ENCODE peak calls at places on chromosomes 7 and 10, in five cellular contexts. Y is choroid plexus epithelial cell, K is neural progenitor cell, X is tibial nerve, J is PC-9. O is an unnamed sample.

GRCh38 chr7:134777908-134778580 is 1.4 kb upstream of the CALD1 start:
- DNase-seq in Y (peak), J (no peak), X (no peak), K (no peak), O (peak)

GRCh38 chr10:28359334-28359733 is 56.5 kb upstream of the MPP7 start:
- DNase-seq in X (no peak), J (no peak), Y (no peak), K (no peak), O (peak)

GRCh38 chr10:77164616-77165311 is 472.8 kb downstream of the KCNMA1 start:
- DNase-seq in K (no peak), X (no peak), Y (no peak), J (no peak), O (peak)

GRCh38 chr10:13206546-13207443 is 27.4 kb downstream of the UCMA start:
- DNase-seq in J (no peak), Y (peak), K (peak), X (no peak), O (peak)

GRCh38 chr10:70664702-70665195 is 7.6 kb upstream of the ADAMTS14 start:
- DNase-seq in K (peak), J (peak), Y (peak), X (no peak), O (peak)

GRCh38 chr10:17516376-17516775 is 62.0 kb upstream of the ST8SIA6 start:
- DNase-seq in J (no peak), K (no peak), X (no peak), Y (peak), O (no peak)

GRCh38 chr10:48547981-48548380 is 56.9 kb downstream of the ARHGAP22 start:
- DNase-seq in Y (no peak), X (no peak), K (no peak), J (no peak), O (no peak)

GRCh38 chr10:77306666-77307065 is 330.9 kb downstream of the KCNMA1 start:
- DNase-seq in Y (no peak), J (no peak), X (no peak), K (no peak), O (no peak)

GRCh38 chr10:112955736-112956421 is 5.8 kb downstream of the TCF7L2 start:
- DNase-seq in X (no peak), J (no peak), K (no peak), Y (peak), O (peak)

GRCh38 chr10:44965104-44965503 is 5.5 kb downstream of the RASSF4 start:
- DNase-seq in K (no peak), J (no peak), X (no peak), Y (no peak), O (no peak)

GRCh38 chr10:66639351-66639750 is 286.5 kb upstream of the LRRTM3 start:
- DNase-seq in J (no peak), K (no peak), X (no peak), Y (peak), O (no peak)

GRCh38 chr10:50740351-50740688 is 584 bp downstream of the ASAH2B start:
- DNase-seq in Y (peak), X (no peak), K (peak), J (no peak), O (peak)

GRCh38 chr7:34425194-34425593 is 232.8 kb upstream of the NPSR1 start:
- DNase-seq in X (no peak), K (no peak), J (no peak), Y (no peak), O (peak)

GRCh38 chr7:54629771-54630170 is 87.6 kb downstream of the VSTM2A start:
- DNase-seq in J (no peak), Y (no peak), X (no peak), K (no peak), O (no peak)

GRCh38 chr10:26557641-26558014 is 119.5 kb downstream of the APBB1IP start:
- DNase-seq in Y (no peak), X (no peak), K (no peak), J (no peak), O (no peak)

GRCh38 chr7:81684513-81685262 is 85.2 kb downstream of the HGF start:
- DNase-seq in X (peak), Y (peak), K (peak), J (peak), O (peak)

GRCh38 chr7:2821161-2821841 is 22.8 kb downstream of the GNA12 start:
- DNase-seq in Y (peak), J (peak), K (peak), X (no peak), O (peak)

GRCh38 chr7:105678811-105679495 is 97.7 kb upstream of the EFCAB10 start:
- DNase-seq in X (peak), K (no peak), Y (peak), J (no peak), O (peak)

GRCh38 chr10:110802090-110802489 is 69.6 kb upstream of the PDCD4 start:
- DNase-seq in J (no peak), X (no peak), K (no peak), Y (peak), O (peak)

GRCh38 chr7:80581472-80581871 is 57.0 kb upstream of the CD36 start:
- DNase-seq in X (no peak), Y (peak), K (no peak), J (no peak), O (peak)

GRCh38 chr10:117165557-117166419 is 27.7 kb upstream of the VAX1 start:
- DNase-seq in K (peak), J (peak), X (no peak), Y (peak), O (peak)

GRCh38 chr10:16943301-16944080 is 126.3 kb upstream of the RSU1 start:
- DNase-seq in K (no peak), J (no peak), Y (peak), X (no peak), O (no peak)

GRCh38 chr7:142409471-142409870 is 151.6 kb upstream of the PRSS58 start:
- DNase-seq in X (no peak), Y (no peak), K (no peak), J (no peak), O (no peak)

GRCh38 chr10:29643785-29644501 is 9.2 kb upstream of the SVIL start:
- DNase-seq in X (no peak), K (no peak), J (no peak), Y (peak), O (no peak)

DNA sequence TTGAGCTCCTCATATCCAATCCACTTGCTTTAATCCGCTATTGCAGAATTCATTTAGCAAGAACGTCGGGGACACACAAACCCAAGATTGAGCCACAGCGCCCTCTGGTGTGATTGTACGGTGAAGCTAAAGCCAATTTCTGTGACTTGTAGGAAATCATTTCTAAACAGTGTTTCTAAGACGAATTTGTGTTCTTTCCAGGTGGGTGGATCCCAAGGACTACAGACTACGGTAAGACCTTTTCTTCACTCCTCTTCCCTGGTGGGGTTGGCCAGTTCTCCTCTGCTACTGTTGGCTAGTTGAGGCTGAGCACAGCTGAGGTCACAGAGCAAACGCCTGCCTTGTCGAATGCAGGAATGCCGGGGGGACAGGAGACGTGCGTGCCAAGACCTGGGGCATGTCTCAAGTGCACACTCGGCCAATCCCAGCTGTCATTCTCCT is 5.2 kb downstream of the DMBT1 start:
- DNase-seq in K (peak), Y (peak), X (peak), J (peak), O (peak)
- H3K4me3 ChIP-seq in K (no peak), Y (no peak), X (no peak), J (no peak), O (peak)

DNA sequence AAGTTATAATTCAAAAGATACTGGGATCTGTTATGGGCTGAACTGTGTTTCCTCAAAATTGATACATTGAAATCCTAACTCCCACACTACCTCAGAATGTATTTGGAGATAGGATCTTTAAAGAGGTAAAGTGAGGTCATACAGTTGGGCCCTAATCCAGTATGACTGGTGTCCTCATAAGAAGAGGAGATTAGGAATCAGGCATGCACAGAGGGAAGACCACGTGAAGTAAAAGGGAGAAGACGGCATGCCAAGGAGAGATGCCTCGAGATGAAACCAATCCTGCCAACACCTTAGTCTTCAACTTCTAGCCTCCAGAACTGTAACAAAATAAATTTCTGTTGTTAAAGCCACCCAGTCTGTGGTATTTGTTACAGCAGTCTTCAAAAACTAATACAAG is 5.9 kb upstream of the CFAP69 start:
- DNase-seq in X (no peak), J (no peak), Y (no peak), K (no peak), O (no peak)
- H3K4me3 ChIP-seq in X (no peak), J (no peak), Y (no peak), K (no peak), O (no peak)

DNA sequence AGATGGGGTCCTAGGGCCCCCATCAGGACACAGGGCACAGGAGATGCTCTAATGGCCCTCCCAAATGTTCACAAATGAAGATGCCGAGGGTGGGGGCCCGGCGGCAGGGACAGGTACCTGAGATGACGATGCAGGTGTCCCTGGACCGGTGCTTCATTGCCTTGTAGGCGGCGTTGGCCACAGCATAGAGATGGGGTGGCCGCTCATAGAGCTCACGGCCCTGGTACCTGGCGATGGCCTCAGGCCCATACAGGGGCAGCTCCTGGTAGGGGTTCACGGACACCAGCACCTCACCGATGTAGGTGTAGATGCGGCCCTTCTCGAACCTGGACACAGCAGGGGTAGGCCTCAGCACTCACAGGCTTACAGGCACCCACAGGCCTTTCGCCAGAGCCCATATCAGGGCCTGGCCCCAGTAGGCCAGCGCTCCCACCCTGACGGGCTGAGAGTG is 2.0 kb downstream of the MYO1G start:
- DNase-seq in X (no peak), Y (no peak), K (no peak), J (no peak), O (no peak)
- H3K4me3 ChIP-seq in X (no peak), Y (no peak), K (no peak), J (no peak), O (no peak)

GRCh38 chr10:89273680-89274079 is 22.1 kb upstream of the LIPA start:
- DNase-seq in J (no peak), K (no peak), X (no peak), Y (no peak), O (no peak)

GRCh38 chr10:89274928-89275327 is 23.4 kb upstream of the LIPA start:
- DNase-seq in X (no peak), Y (peak), K (no peak), J (no peak), O (peak)

GRCh38 chr10:89271532-89271931 is 20.0 kb upstream of the LIPA start:
- DNase-seq in Y (no peak), J (no peak), K (no peak), X (no peak), O (no peak)

GRCh38 chr10:89278034-89278535 is 23.8 kb upstream of the IFIT2 start:
- DNase-seq in Y (peak), X (no peak), J (peak), K (no peak), O (peak)

GRCh38 chr10:89275383-89275782 is 23.8 kb upstream of the LIPA start:
- DNase-seq in K (no peak), Y (no peak), X (no peak), J (peak), O (peak)
- H3K4me3 ChIP-seq in K (no peak), Y (no peak), X (no peak), J (peak), O (no peak)

O was measured in epithelial cell of esophagus.